ENCODE peak calls at places on chromosomes 2 and 18, in four cellular contexts. X is WTC11, J is K562, Q is HepG2. C is an unnamed sample.

GRCh38 chr18:76993573-76993972 is 139.0 kb downstream of the MBP start:
- DNase-seq in X (no peak), J (no peak), Q (no peak), C (no peak)

GRCh38 chr2:168336786-168337388 is 89.5 kb upstream of the STK39 start:
- DNase-seq in X (peak), J (no peak), Q (peak), C (peak)

GRCh38 chr18:45958027-45958426 is 9.1 kb downstream of the EPG5 start:
- DNase-seq in X (no peak), J (no peak), Q (no peak), C (no peak)

GRCh38 chr2:242038928-242039341 is 169.4 kb downstream of the RTP5 start:
- DNase-seq in X (no peak), J (no peak), Q (no peak), C (no peak)

GRCh38 chr18:44521673-44522032 is 159.0 kb upstream of the SETBP1 start:
- DNase-seq in X (no peak), J (no peak), Q (no peak), C (no peak)

GRCh38 chr2:182133195-182133891 is 147.7 kb downstream of the PPP1R1C start:
- DNase-seq in X (no peak), J (no peak), Q (no peak), C (no peak)

GRCh38 chr2:197174539-197175094 is 136.0 kb downstream of the ANKRD44 start:
- DNase-seq in X (no peak), J (no peak), Q (no peak), C (no peak)

GRCh38 chr2:42169869-42170465 is 814 bp downstream of the EML4 start:
- DNase-seq in X (no peak), J (no peak), Q (no peak), C (no peak)

GRCh38 chr2:46535360-46535759 is 56.0 kb downstream of the TMEM247 start:
- DNase-seq in X (no peak), J (no peak), Q (no peak), C (no peak)

GRCh38 chr2:186594001-186594722 is 4.3 kb downstream of the ITGAV start:
- DNase-seq in X (no peak), J (no peak), Q (no peak), C (no peak)

GRCh38 chr2:169670215-169670651 is 24.0 kb downstream of the CFAP210 start:
- DNase-seq in X (no peak), J (peak), Q (peak), C (no peak)

GRCh38 chr2:98118852-98119251 is 31.9 kb downstream of the VWA3B start:
- DNase-seq in X (no peak), J (no peak), Q (no peak), C (no peak)

GRCh38 chr2:210459407-210459806 is 17.2 kb downstream of the LANCL1 start:
- DNase-seq in X (no peak), J (no peak), Q (no peak), C (no peak)

GRCh38 chr2:37029758-37030157 is 54.4 kb downstream of the HEATR5B start:
- DNase-seq in X (no peak), J (no peak), Q (no peak), C (no peak)

GRCh38 chr2:191018663-191019119 is 4.7 kb upstream of the STAT1 start:
- DNase-seq in X (no peak), J (no peak), Q (no peak), C (no peak)

GRCh38 chr2:30266051-30266621 is 34.8 kb downstream of the LBH start:
- DNase-seq in X (no peak), J (no peak), Q (no peak), C (no peak)

GRCh38 chr18:49966090-49966489 is 152.8 kb upstream of the ACAA2 start:
- DNase-seq in X (no peak), J (no peak), Q (no peak), C (no peak)

GRCh38 chr18:79513381-79514081 is 117.8 kb downstream of the NFATC1 start:
- DNase-seq in X (no peak), J (no peak), Q (no peak), C (no peak)

GRCh38 chr2:10266133-10266620 is 36.5 kb upstream of the HPCAL1 start:
- DNase-seq in X (peak), J (no peak), Q (no peak), C (no peak)

GRCh38 chr18:55419939-55420664 is 167.9 kb downstream of the TCF4 start:
- DNase-seq in X (no peak), J (no peak), Q (no peak), C (no peak)

GRCh38 chr18:27763341-27763740 is 413.6 kb downstream of the CDH2 start:
- DNase-seq in X (no peak), J (no peak), Q (no peak), C (no peak)

GRCh38 chr2:27211241-27211942 is 449 bp upstream of the ATRAID start:
- DNase-seq in X (peak), J (peak), Q (no peak), C (peak)

GRCh38 chr2:167966367-167966766 is 281.0 kb downstream of the STK39 start:
- DNase-seq in X (no peak), J (no peak), Q (no peak), C (no peak)

GRCh38 chr2:43405829-43406228 is 179.4 kb upstream of the ZFP36L2 start:
- DNase-seq in X (no peak), J (no peak), Q (no peak), C (no peak)

DNA sequence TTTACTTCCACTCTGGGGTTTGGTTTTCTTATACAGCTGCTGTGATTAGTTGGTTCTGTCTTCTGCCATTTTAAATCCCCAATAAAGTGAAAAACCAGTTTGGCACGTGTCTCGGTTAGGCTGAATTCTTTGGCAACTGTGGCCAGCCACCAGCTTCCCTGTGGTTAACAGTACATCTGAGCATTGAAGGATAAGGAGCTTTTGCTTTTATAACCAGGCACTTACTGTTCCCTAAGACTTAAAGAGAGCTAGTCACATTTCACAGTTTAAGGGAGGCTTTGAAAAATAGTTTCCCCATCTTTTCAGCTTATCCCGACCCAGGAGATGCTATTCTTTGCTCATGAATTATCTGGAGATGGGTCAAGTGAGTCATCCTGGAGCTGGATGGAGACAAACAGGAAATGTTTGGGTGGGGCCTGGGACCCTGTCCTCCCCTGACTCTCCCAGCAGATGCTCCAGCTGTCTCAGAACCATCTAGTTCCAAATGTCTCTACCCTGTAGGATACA is 57.3 kb upstream of the EML6 start:
- DNase-seq in X (no peak), J (no peak), Q (peak), C (no peak)
- TF ChIP-seq ELF4 in X (no peak), J (no peak), Q (no peak), C (no peak)

DNA sequence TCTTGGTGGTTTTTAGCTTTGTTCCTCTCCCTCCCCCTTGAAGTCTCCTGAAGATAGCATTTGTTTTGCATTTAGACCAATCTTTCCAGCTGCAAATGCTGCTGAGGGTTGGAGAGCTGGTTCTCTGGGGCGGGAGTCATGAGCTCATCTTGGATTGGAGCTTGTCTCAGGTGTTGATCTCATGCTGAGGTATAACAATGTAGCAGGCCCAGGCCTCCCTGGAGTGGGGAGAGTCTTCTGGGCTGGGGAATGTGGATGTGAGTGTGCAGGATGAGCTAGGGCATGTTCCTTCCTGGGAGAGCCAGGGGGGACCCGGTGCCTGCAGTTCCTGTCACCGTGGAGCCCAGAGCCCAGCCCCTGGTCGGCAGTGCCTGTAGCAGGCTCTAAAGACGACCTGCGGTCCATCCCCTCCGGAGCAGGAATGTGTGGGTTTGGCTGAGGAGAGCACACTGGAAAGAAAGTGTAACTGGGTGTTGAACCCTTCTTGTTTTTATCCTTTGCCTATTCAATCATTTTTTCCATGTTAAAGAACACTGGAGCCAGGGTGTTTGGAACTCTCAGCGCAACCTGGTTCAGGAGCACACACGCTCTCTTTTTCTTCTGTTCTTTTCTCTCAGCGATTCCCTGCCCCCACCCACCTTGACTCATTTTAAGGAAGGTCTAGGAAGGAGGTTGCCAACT is 2.7 kb downstream of the ZNF532 start:
- DNase-seq in X (peak), J (no peak), Q (no peak), C (no peak)
- TF ChIP-seq ELF4 in X (no peak), J (no peak), Q (no peak), C (no peak)

GRCh38 chr2:185372188-185372587 is 366.4 kb upstream of the FSIP2 start:
- DNase-seq in X (no peak), J (no peak), Q (no peak), C (no peak)
- TF ChIP-seq ELF4 in X (no peak), J (no peak), Q (no peak), C (no peak)

GRCh38 chr2:218883491-218884490 is 3.1 kb downstream of the WNT10A start:
- DNase-seq in X (peak), J (peak), Q (no peak), C (peak)
- TF ChIP-seq ELF4 in X (no peak), J (no peak), Q (no peak), C (no peak)